ENCODE peak calls at places on chromosomes 11 and 22, in seven cellular contexts. X, Q, L, H, R, Y and N are unnamed samples.
A peak's percentile ranks its signal among the peaks of the same experiment; 100 is the strongest.

GRCh38 chr11:68987211-68987610 is 6.4 kb upstream of the MRGPRD start:
- DNase-seq in H (no peak), X (no peak), R (no peak), Q (no peak), L (no peak), Y (no peak), N (no peak)

GRCh38 chr11:64008283-64008931 is 22.2 kb downstream of the OTUB1 start:
- DNase-seq in Y (peak; percentile 56), X (no peak), R (no peak), Q (no peak), H (no peak), L (no peak), N (no peak)

GRCh38 chr11:98561877-98562395 is 458.8 kb upstream of the CNTN5 start:
- DNase-seq in Y (no peak), R (no peak), H (no peak), Q (no peak), L (no peak), X (no peak), N (no peak)

GRCh38 chr11:108037211-108037610 is 28.5 kb downstream of the CUL5 start:
- DNase-seq in H (no peak), L (no peak), Q (no peak), Y (no peak), R (no peak), X (no peak), N (no peak)

GRCh38 chr11:68150029-68150428 is 28.8 kb upstream of the CHKA start:
- DNase-seq in H (no peak), Q (no peak), Y (peak; percentile 72), L (no peak), R (peak; percentile 57), X (no peak), N (peak; percentile 2)

GRCh38 chr11:134024420-134025085 is 44.3 kb upstream of the JAM3 start:
- DNase-seq in Q (no peak), L (no peak), R (peak; percentile 75), X (no peak), H (no peak), Y (no peak), N (peak; percentile 76)

GRCh38 chr11:62847767-62848314 is 8.5 kb upstream of the WDR74 start:
- DNase-seq in H (no peak), L (no peak), R (no peak), Q (no peak), Y (no peak), X (no peak), N (no peak)

GRCh38 chr11:45264839-45265515 is 21.2 kb downstream of the SYT13 start:
- DNase-seq in Q (no peak), X (no peak), Y (no peak), L (no peak), H (no peak), R (peak; percentile 52), N (peak; percentile 96)

GRCh38 chr22:35743466-35743865 is 25.8 kb downstream of the APOL5 start:
- DNase-seq in Q (no peak), L (no peak), Y (no peak), R (no peak), H (no peak), X (no peak), N (no peak)

GRCh38 chr11:12787847-12788246 is 113.6 kb downstream of the TEAD1 start:
- DNase-seq in L (no peak), R (no peak), Q (no peak), Y (no peak), H (no peak), X (no peak), N (peak; percentile 36)

GRCh38 chr11:34356576-34356917 is 1.3 kb downstream of the ABTB2 start:
- DNase-seq in R (no peak), Q (peak; percentile 22), Y (no peak), L (peak; percentile 47), H (peak; percentile 36), X (no peak), N (peak; percentile 44)

GRCh38 chr11:3920148-3920852 is 64.8 kb downstream of the STIM1 start:
- DNase-seq in L (no peak), Y (no peak), X (no peak), Q (no peak), R (no peak), H (no peak), N (no peak)

GRCh38 chr11:70019576-70020011 is 58.5 kb upstream of the ANO1 start:
- DNase-seq in X (no peak), H (no peak), R (no peak), L (no peak), Y (no peak), Q (no peak), N (no peak)

GRCh38 chr11:79697905-79698304 is 257.1 kb upstream of the TENM4 start:
- DNase-seq in L (no peak), Y (no peak), Q (no peak), R (no peak), X (no peak), H (no peak), N (no peak)

GRCh38 chr11:79744941-79745340 is 304.1 kb upstream of the TENM4 start:
- DNase-seq in L (no peak), Y (no peak), Q (no peak), H (no peak), R (no peak), X (no peak), N (no peak)

GRCh38 chr11:62593434-62594044 is 2.2 kb upstream of the TUT1 start:
- DNase-seq in X (peak; percentile 38), Y (peak; percentile 82), H (no peak), R (peak; percentile 64), L (peak; percentile 88), Q (peak; percentile 77), N (peak; percentile 46)

GRCh38 chr11:68380786-68381622 is 68.6 kb downstream of the LRP5 start:
- DNase-seq in X (no peak), Y (no peak), L (no peak), H (no peak), R (no peak), Q (no peak), N (no peak)